ENCODE peak calls at places on chromosomes 13 and 19, in five cellular contexts. V is fibroblast of lung, U is mammary epithelial cell, P is heart right ventricle, D is Peyer's patch. X is an unnamed sample. For H3K9me3, the result is how much of the 10 kb centered on the place peaks cover.

GRCh38 chr13:48636550-48636949 is 17.2 kb upstream of the CYSLTR2 start:
- DNase-seq in V (peak), U (peak), P (no peak), D (no peak), X (no peak)

GRCh38 chr19:10603873-10604459 is 16.9 kb upstream of the AP1M2 start:
- DNase-seq in V (no peak), U (peak), P (no peak), D (peak), X (no peak)

GRCh38 chr13:73411067-73411809 is 352.4 kb downstream of the KLF5 start:
- DNase-seq in V (no peak), U (peak), P (no peak), D (no peak), X (no peak)

GRCh38 chr13:80035096-80035495 is 305.8 kb downstream of the SPRY2 start:
- DNase-seq in V (no peak), U (no peak), P (no peak), D (no peak), X (no peak)

GRCh38 chr19:16416996-16417395 is 54.8 kb downstream of the EPS15L1 start:
- DNase-seq in V (no peak), U (no peak), P (no peak), D (peak), X (no peak)

GRCh38 chr13:40895715-40896184 is 106.3 kb downstream of the SLC25A15 start:
- DNase-seq in V (no peak), U (peak), P (no peak), D (no peak), X (no peak)

GRCh38 chr13:23792680-23793079 is 96.5 kb downstream of the MIPEP start:
- DNase-seq in V (no peak), U (no peak), P (no peak), D (no peak), X (no peak)

GRCh38 chr13:101572456-101572855 is 120.0 kb downstream of the ITGBL1 start:
- DNase-seq in V (no peak), U (no peak), P (no peak), D (no peak), X (no peak)

GRCh38 chr19:1057185-1057857 is 9.6 kb upstream of the ARHGAP45 start:
- DNase-seq in V (peak), U (peak), P (no peak), D (no peak), X (no peak)

GRCh38 chr13:26721251-26721939 is 39.2 kb downstream of the GPR12 start:
- DNase-seq in V (no peak), U (no peak), P (no peak), D (peak), X (peak)

DNA sequence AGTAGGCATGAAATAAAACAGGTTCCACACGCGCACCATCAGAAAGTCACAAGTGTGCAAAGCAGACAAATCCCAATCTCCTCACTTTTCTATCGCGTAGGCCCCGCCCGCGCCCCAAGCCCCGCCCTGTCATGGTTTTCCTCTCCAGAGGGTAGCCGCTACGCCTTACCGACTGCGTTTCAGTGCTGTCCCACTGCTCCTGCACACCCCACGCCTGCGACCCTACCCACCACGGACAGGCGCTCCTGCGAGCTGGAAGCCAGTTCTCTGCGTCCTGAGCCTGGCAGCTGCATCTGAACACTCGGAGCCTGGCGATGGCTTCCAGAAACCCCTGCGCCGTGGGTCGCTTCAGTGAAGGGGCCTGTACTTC is 379 bp upstream of the ZNF470 start:
- DNase-seq in V (peak), U (no peak), P (peak), D (peak), X (peak)
- H3K9me3 ChIP-seq in V (under half), U (under half), P (half or more), D (under half), X (half or more)

GRCh38 chr13:35211949-35212348 is 264.5 kb downstream of the MAB21L1 start:
- DNase-seq in V (no peak), U (no peak), P (no peak), D (no peak), X (no peak)

GRCh38 chr13:35213911-35214310 is 262.6 kb downstream of the MAB21L1 start:
- DNase-seq in V (no peak), U (no peak), P (no peak), D (no peak), X (no peak)

GRCh38 chr13:35208587-35208986 is 266.5 kb downstream of the NBEA start:
- DNase-seq in V (no peak), U (no peak), P (no peak), D (no peak), X (no peak)

GRCh38 chr13:35210234-35210633 is 266.3 kb downstream of the MAB21L1 start:
- DNase-seq in V (peak), U (no peak), P (no peak), D (no peak), X (no peak)
- TF ChIP-seq CTCF in V (no peak), U (peak), P (peak), D (no peak), X (no peak)

DNA sequence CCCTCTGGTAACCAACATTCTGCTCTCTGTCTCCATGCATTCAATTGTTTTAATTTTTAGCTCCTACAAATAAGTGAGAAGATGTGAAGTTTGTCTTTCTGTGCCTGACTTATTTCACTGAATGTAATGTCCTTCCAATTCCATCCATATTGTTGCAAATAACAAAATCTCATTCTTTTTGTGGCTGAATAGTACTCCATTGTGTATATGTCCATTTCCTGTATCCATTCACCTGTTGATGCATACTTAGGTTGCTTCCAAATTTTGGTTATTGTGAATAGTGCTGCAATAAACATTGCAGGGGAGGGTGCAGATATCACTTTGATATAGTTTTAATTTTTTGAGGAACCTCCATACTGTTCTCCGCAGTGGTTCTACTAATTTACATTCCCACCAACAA is 2.5 kb upstream of the ZNF284 start:
- DNase-seq in V (no peak), U (no peak), P (no peak), D (no peak), X (no peak)
- H3K9me3 ChIP-seq in V (under half), U (under half), P (under half), D (under half), X (under half)

GRCh38 chr19:39499082-39499642 is 415 bp downstream of the DLL3 start:
- DNase-seq in V (no peak), U (peak), P (no peak), D (no peak), X (no peak)

GRCh38 chr19:39499932-39500331 is 1.2 kb downstream of the DLL3 start:
- DNase-seq in V (no peak), U (no peak), P (no peak), D (no peak), X (no peak)

GRCh38 chr19:39500543-39500942 is 1.8 kb downstream of the DLL3 start:
- DNase-seq in V (no peak), U (no peak), P (no peak), D (no peak), X (no peak)

GRCh38 chr19:39501340-39501739 is 2.6 kb downstream of the DLL3 start:
- DNase-seq in V (no peak), U (no peak), P (no peak), D (no peak), X (no peak)

DNA sequence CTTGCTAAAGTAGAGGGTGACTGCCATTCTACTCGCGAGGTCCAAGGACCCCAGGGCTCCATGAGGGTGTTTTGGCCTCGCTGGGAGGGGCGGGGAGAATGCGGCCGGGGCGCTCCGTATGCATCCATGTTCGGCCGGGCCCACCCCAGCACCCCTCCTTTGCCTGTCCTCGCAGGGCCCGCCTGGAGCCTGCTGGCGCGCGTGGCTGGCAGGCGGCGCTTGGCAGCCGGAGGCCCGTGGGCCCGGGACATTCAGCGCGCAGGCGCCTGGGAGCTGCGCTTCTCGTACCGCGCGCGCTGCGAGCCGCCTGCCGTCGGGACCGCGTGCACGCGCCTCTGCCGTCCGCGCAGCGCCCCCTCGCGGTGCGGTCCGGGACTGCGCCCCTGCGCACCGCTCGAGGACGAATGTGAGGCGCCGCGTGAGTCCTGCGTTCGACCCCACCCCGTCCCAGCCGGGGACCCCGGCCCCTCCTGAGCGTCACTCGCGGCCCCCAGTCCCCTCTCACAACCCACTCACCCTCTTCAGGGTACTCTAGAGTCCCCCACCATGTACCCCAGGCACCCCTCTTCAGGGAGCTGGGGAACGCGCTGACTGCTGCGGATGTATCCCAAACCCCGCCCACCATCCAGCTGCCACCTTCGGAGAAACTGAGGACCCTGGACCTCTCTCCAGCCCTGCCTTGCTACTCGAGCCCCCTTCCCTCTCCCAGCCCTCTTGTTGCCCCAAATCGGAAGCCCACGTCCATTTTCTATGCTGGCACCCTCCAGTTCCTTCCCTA is 4.1 kb downstream of the DLL3 start:
- DNase-seq in V (peak), U (peak), P (peak), D (peak), X (peak)
- TF ChIP-seq CTCF in V (peak), U (peak), P (peak), D (peak), X (peak)